ENCODE peak calls at places on chromosomes 12 and 14, in four cellular contexts. One of them, this sample, is unnamed.
A peak's percentile ranks its signal among the peaks of the same experiment; 100 is the strongest.

GRCh38 chr12:50597200-50598195 is 92.7 kb downstream of the DIP2B start:
- DNase-seq in pons: peak; percentile 88
- DNase-seq in GM06990: peak; percentile 51
- DNase-seq in KBM-7: peak; percentile 76
- DNase-seq in this sample: peak; percentile 70

GRCh38 chr12:47800582-47800981 is 19.1 kb downstream of the HDAC7 start:
- DNase-seq in pons: no peak
- DNase-seq in GM06990: no peak
- DNase-seq in KBM-7: no peak
- DNase-seq in this sample: no peak

GRCh38 chr12:93061414-93062099 is 132.5 kb upstream of the EEA1 start:
- DNase-seq in pons: peak; percentile 51
- DNase-seq in GM06990: no peak
- DNase-seq in KBM-7: no peak
- DNase-seq in this sample: peak; percentile 56

GRCh38 chr14:69901113-69901951 is 22.1 kb downstream of the SMOC1 start:
- DNase-seq in pons: peak; percentile 54
- DNase-seq in GM06990: no peak
- DNase-seq in KBM-7: no peak
- DNase-seq in this sample: no peak

GRCh38 chr14:105537580-105538474 is 11.4 kb downstream of the TMEM121 start:
- DNase-seq in pons: peak; percentile 10
- DNase-seq in GM06990: no peak
- DNase-seq in KBM-7: peak; percentile 51
- DNase-seq in this sample: no peak

GRCh38 chr12:32877670-32878459 is 18.7 kb downstream of the PKP2 start:
- DNase-seq in pons: peak; percentile 30
- DNase-seq in GM06990: no peak
- DNase-seq in KBM-7: no peak
- DNase-seq in this sample: no peak

GRCh38 chr14:87111141-87111540 is 881.8 kb downstream of the GALC start:
- DNase-seq in pons: no peak
- DNase-seq in GM06990: no peak
- DNase-seq in KBM-7: no peak
- DNase-seq in this sample: no peak

GRCh38 chr12:40156031-40156764 is 50.3 kb upstream of the SLC2A13 start:
- DNase-seq in pons: no peak
- DNase-seq in GM06990: no peak
- DNase-seq in KBM-7: no peak
- DNase-seq in this sample: no peak

GRCh38 chr12:52029686-52030085 is 21.6 kb upstream of the NR4A1 start:
- DNase-seq in pons: no peak
- DNase-seq in GM06990: no peak
- DNase-seq in KBM-7: peak; percentile 45
- DNase-seq in this sample: no peak

GRCh38 chr14:56664811-56665421 is 85.3 kb downstream of the TMEM260 start:
- DNase-seq in pons: no peak
- DNase-seq in GM06990: no peak
- DNase-seq in KBM-7: no peak
- DNase-seq in this sample: no peak

This sample was measured in globus pallidus.